ENCODE peak calls at places on chromosomes 2 and 18, in eight cellular contexts. G is transverse colon; F is esophagus squamous epithelium; A is BJ; J is HCT116; V is gastrocnemius medialis; X is CD8-positive, alpha-beta memory T cell; T is IMR-90. Z is an unnamed sample.

GRCh38 chr2:181177376-181177775 is 197.0 kb downstream of the UBE2E3 start:
- DNase-seq in J (no peak), G (no peak), X (no peak), T (no peak), V (no peak), A (no peak), F (no peak), Z (no peak)

GRCh38 chr18:77080283-77080682 is 52.3 kb downstream of the MBP start:
- DNase-seq in J (no peak), V (no peak), G (peak; percentile 40), X (peak; percentile 57), T (no peak), A (no peak), F (peak; percentile 17), Z (no peak)

GRCh38 chr2:217225596-217225995 is 365.7 kb upstream of the TNP1 start:
- DNase-seq in V (no peak), A (no peak), F (no peak), T (no peak), J (no peak), G (no peak), X (no peak), Z (no peak)

GRCh38 chr18:58152216-58152615 is 108.2 kb downstream of the NEDD4L start:
- DNase-seq in F (no peak), T (no peak), J (no peak), X (no peak), V (no peak), A (no peak), G (no peak), Z (no peak)

GRCh38 chr2:69968609-69969008 is 7.2 kb upstream of the ASPRV1 start:
- DNase-seq in V (no peak), F (no peak), G (no peak), A (no peak), X (no peak), T (no peak), J (no peak), Z (no peak)

GRCh38 chr2:28406276-28407096 is 13.8 kb downstream of the FOSL2 start:
- DNase-seq in T (peak; percentile 51), G (peak; percentile 62), A (no peak), V (no peak), J (no peak), X (peak; percentile 84), F (no peak), Z (no peak)

GRCh38 chr2:179900655-179901054 is 39.2 kb upstream of the ZNF385B start:
- DNase-seq in A (no peak), G (no peak), F (no peak), T (no peak), J (no peak), V (no peak), X (no peak), Z (peak; percentile 25)

GRCh38 chr2:5070257-5070656 is 621.9 kb upstream of the SOX11 start:
- DNase-seq in F (no peak), T (no peak), V (no peak), X (no peak), A (no peak), J (no peak), G (no peak), Z (no peak)

GRCh38 chr2:42954227-42954962 is 162.0 kb upstream of the HAAO start:
- DNase-seq in G (no peak), F (no peak), T (peak; percentile 65), A (no peak), J (no peak), V (peak; percentile 26), X (no peak), Z (no peak)

GRCh38 chr18:59311631-59312030 is 6.8 kb downstream of the CPLX4 start:
- DNase-seq in G (no peak), J (peak; percentile 36), V (no peak), T (peak; percentile 27), F (no peak), X (no peak), A (no peak), Z (peak; percentile 60)

GRCh38 chr2:110114007-110114591 is 1.5 kb downstream of the MALL start:
- DNase-seq in A (no peak), X (no peak), V (no peak), T (no peak), G (peak; percentile 87), J (peak; percentile 59), F (no peak), Z (peak; percentile 26)

GRCh38 chr18:12657048-12657848 is 659 bp downstream of the SPIRE1 start:
- DNase-seq in F (no peak), V (peak; percentile 50), G (peak; percentile 23), X (peak; percentile 27), A (no peak), J (no peak), T (peak; percentile 48), Z (peak; percentile 57)

GRCh38 chr2:33476793-33477190 is 343 bp downstream of the RASGRP3 start:
- DNase-seq in F (no peak), A (no peak), J (no peak), T (no peak), G (no peak), V (no peak), X (no peak), Z (no peak)

DNA sequence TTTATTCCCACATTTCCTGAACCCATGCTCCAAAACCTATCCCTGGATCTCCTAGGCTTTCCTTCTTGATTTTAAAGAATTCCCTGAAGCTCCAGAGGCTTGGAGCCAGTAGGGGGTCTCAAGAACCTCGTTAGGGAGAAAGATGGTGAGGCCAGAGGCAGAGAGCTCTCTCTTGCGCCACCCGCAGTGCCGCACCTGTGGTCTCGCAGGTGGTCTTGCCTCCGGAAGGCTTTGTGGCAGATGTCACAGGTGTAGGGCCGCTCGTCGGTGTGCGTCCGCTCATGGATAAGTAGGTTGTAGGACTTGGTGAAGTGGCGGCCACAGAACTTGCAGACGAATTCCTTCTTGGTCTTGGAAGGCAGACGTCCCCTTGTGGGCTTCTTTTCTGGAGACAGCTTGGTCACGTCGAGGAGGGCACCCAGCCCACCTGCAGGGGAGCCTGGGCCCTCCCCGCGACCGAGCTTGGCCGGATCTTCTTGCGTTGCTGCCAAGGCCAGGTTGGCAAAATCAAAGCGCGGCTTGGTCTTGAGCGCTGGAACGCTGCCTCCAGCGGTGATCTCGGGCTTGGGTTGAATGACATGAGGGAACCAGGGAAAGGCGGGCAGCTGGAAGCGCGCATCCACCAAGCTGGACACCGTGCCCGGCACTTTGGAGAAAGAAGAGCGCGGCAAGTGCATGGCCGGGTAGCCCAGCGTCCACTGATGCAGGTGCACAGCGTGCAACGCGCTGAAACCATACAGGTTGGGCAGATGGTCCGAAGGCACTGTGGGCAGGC is 5.3 kb downstream of the OSR1 start:
- DNase-seq in G (no peak), X (no peak), A (no peak), F (no peak), T (no peak), V (no peak), J (no peak), Z (no peak)
- H3K27me3 ChIP-seq in G (peaks cover 77% of the 10 kb centered on the region), X (peaks cover 84% of the 10 kb centered on the region), A (no peaks in the 10 kb centered on the region), F (peaks cover 5% of the 10 kb centered on the region), T (no peaks in the 10 kb centered on the region), V (no peaks in the 10 kb centered on the region), J (no peaks in the 10 kb centered on the region), Z (no peaks in the 10 kb centered on the region)

GRCh38 chr2:67854798-67855197 is 208.0 kb downstream of the C1D start:
- DNase-seq in T (no peak), F (no peak), V (no peak), A (no peak), J (no peak), X (no peak), G (no peak), Z (no peak)

GRCh38 chr2:67854103-67854502 is 208.7 kb downstream of the C1D start:
- DNase-seq in J (no peak), X (no peak), F (no peak), T (no peak), G (no peak), V (no peak), A (peak; percentile 59), Z (no peak)

GRCh38 chr2:67848551-67848950 is 214.3 kb downstream of the C1D start:
- DNase-seq in X (no peak), F (no peak), T (no peak), A (no peak), J (no peak), G (no peak), V (no peak), Z (no peak)

GRCh38 chr2:67856866-67857265 is 205.9 kb downstream of the C1D start:
- DNase-seq in J (no peak), F (no peak), T (no peak), V (no peak), G (no peak), X (no peak), A (no peak), Z (no peak)

DNA sequence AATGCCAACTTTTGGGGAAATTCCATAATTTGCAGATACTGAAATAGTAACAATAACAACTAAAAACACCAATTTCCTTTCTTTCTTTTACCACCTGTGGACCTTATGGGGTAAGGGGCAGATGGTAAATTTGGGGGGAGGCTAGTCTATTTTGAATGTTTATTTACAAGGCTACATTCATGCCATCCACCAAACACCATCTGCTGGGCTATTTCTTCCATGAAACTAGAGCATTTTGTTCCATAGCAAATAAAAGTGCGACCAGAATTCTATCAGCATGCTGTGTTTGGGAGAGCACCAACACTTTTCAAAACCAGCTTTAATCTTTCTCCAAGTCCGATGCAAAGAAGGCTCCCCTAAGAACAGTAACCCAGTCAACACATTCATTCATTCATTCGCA is 210.9 kb downstream of the C1D start:
- DNase-seq in T (no peak), F (no peak), X (no peak), A (no peak), G (no peak), J (no peak), V (no peak), Z (no peak)
- H3K27me3 ChIP-seq in T (no peaks in the 10 kb centered on the region), F (no peaks in the 10 kb centered on the region), X (no peaks in the 10 kb centered on the region), A (no peaks in the 10 kb centered on the region), G (no peaks in the 10 kb centered on the region), J (peaks cover 60% of the 10 kb centered on the region), V (no peaks in the 10 kb centered on the region), Z (no peaks in the 10 kb centered on the region)

DNA sequence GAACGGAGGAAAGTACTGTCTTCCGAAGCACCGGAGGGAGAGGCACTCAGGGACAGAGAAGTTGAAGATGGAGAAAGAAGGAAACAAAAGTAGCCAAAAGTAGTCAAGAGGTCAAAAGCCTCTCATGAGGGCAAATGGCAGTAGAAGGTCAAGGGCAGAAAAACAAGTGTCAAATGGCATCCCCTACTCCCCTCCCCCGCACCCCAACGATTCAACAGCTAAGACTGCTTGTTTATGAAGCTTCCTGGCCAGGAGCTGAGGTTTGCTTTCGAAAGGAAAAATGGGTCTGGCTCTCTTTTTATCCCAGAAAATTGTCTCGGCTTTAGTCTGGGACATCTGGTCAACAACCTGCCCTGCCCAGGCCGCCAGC is 2.1 kb upstream of the TBR1 start:
- DNase-seq in T (no peak), V (no peak), X (no peak), J (no peak), F (no peak), A (no peak), G (no peak), Z (peak; percentile 9)
- H3K27me3 ChIP-seq in T (peaks cover 43% of the 10 kb centered on the region), V (peaks cover 45% of the 10 kb centered on the region), X (peaks cover 39% of the 10 kb centered on the region), J (no peaks in the 10 kb centered on the region), F (peaks cover 17% of the 10 kb centered on the region), A (peaks cover 33% of the 10 kb centered on the region), G (peaks cover 58% of the 10 kb centered on the region), Z (no peaks in the 10 kb centered on the region)

DNA sequence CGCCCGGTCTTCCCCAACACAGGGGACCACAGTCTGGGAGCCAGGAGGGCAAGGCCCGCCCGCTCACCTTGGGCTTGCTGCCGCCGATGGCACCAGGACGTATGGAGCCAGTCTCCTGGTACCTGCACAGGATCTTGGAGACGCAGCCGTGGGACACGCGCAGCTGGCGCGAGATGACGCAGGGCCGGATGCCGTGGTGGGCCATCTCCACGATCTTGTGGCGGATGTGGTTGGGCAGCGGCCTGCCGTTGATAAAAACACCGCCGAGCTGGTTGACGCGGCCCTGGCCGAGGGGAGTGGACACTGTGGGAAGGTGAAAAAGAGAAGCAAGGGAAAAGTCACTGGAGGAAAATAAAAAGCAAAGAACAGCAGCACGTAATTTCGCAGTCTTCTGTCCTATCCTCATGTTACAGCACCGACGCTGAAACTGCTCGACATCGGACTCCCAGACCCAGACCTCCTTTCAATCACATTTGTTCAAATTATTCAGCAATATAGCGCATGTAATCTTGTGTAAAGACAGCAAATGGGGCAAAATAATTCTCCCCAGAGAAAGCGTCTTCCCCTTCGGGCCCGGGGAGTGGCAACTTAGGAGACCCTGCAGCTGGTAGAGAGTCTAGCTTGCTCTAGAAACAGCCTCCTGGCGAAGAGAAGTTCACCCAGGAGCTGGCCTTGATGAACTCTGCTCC is 1.7 kb downstream of the PAX3 start:
- DNase-seq in T (no peak), F (no peak), J (no peak), A (no peak), V (no peak), X (no peak), G (no peak), Z (peak; percentile 47)
- H3K27me3 ChIP-seq in T (peaks cover 98% of the 10 kb centered on the region), F (peaks cover 67% of the 10 kb centered on the region), J (peaks cover 20% of the 10 kb centered on the region), A (peaks cover 3% of the 10 kb centered on the region), V (peaks cover 88% of the 10 kb centered on the region), X (peaks cover 68% of the 10 kb centered on the region), G (peaks cover 100% of the 10 kb centered on the region), Z (no peaks in the 10 kb centered on the region)

Z was measured in MG63.